ENCODE peak calls at places on chromosomes 12 and 14, in seven cellular contexts. L, S, H, U, W, T and Q are unnamed samples.

GRCh38 chr12:105721051-105721825 is 390.7 kb downstream of the C12orf75 start:
- DNase-seq in T (no peak), H (no peak), U (no peak), L (no peak), S (no peak), W (no peak), Q (no peak)

GRCh38 chr12:57815177-57816000 is 3.1 kb downstream of the AVIL start:
- DNase-seq in H (no peak), U (no peak), T (no peak), S (no peak), L (no peak), W (no peak), Q (no peak)

GRCh38 chr12:8829128-8829524 is 6.7 kb downstream of the A2ML1 start:
- DNase-seq in W (no peak), L (no peak), T (no peak), S (no peak), U (no peak), H (no peak), Q (no peak)

GRCh38 chr12:122518908-122519307 is 7.8 kb downstream of the RSRC2 start:
- DNase-seq in W (no peak), S (no peak), L (no peak), H (no peak), U (no peak), T (no peak), Q (no peak)

GRCh38 chr12:6090786-6091185 is 33.7 kb downstream of the VWF start:
- DNase-seq in L (no peak), H (no peak), S (peak), W (no peak), U (no peak), T (no peak), Q (no peak)

GRCh38 chr12:8989425-8989824 is at the start of gene KLRG1:
- DNase-seq in L (no peak), U (no peak), T (no peak), H (no peak), W (no peak), S (no peak), Q (no peak)

GRCh38 chr12:42819801-42820200 is 230.3 kb upstream of the PRICKLE1 start:
- DNase-seq in W (no peak), S (no peak), T (no peak), L (no peak), U (peak), H (no peak), Q (no peak)

GRCh38 chr14:92692822-92693226 is 55.6 kb downstream of the LGMN start:
- DNase-seq in H (no peak), S (peak), U (no peak), W (peak), T (no peak), L (no peak), Q (peak)

GRCh38 chr12:43835656-43836454 is at the start of gene TMEM117:
- DNase-seq in H (peak), T (no peak), S (peak), U (peak), W (peak), L (peak), Q (peak)

GRCh38 chr12:93979189-93979588 is 169.2 kb upstream of the PLXNC1 start:
- DNase-seq in H (no peak), T (no peak), W (no peak), S (peak), L (no peak), U (no peak), Q (peak)

GRCh38 chr14:32477406-32477805 is 148.3 kb downstream of the AKAP6 start:
- DNase-seq in S (no peak), W (no peak), L (no peak), H (no peak), T (no peak), U (no peak), Q (no peak)

GRCh38 chr12:32270818-32271710 is 128.3 kb upstream of the FGD4 start:
- DNase-seq in H (no peak), L (no peak), U (no peak), W (peak), T (no peak), S (peak), Q (no peak)

GRCh38 chr12:77625441-77625840 is 205.3 kb upstream of the NAV3 start:
- DNase-seq in L (no peak), S (no peak), T (no peak), H (no peak), W (no peak), U (peak), Q (no peak)

GRCh38 chr14:90517431-90517841 is 120.6 kb downstream of the CALM1 start:
- DNase-seq in S (peak), L (no peak), T (no peak), H (no peak), U (no peak), W (peak), Q (peak)

GRCh38 chr12:110354172-110354780 is 49.2 kb downstream of the ANAPC7 start:
- DNase-seq in W (peak), S (no peak), T (no peak), U (no peak), L (no peak), H (no peak), Q (no peak)

GRCh38 chr14:30267141-30267540 is 291.8 kb upstream of the G2E3 start:
- DNase-seq in W (no peak), T (no peak), L (no peak), U (peak), H (no peak), S (no peak), Q (no peak)

GRCh38 chr14:34826661-34827060 is 48.5 kb downstream of the BAZ1A start:
- DNase-seq in S (no peak), T (no peak), H (no peak), L (no peak), W (no peak), U (peak), Q (no peak)

GRCh38 chr12:66693901-66694513 is 15.1 kb upstream of the GRIP1 start:
- DNase-seq in L (no peak), T (peak), W (peak), H (no peak), S (peak), U (peak), Q (peak)

GRCh38 chr12:63066136-63066535 is 84.9 kb downstream of the AVPR1A start:
- DNase-seq in W (no peak), S (no peak), T (no peak), H (no peak), L (no peak), U (no peak), Q (no peak)

GRCh38 chr12:57234233-57234570 is 4.7 kb downstream of the SHMT2 start:
- DNase-seq in W (no peak), L (no peak), U (no peak), S (no peak), T (no peak), H (no peak), Q (no peak)

GRCh38 chr12:56080556-56081138 is 682 bp downstream of the ERBB3 start:
- DNase-seq in U (no peak), S (peak), T (no peak), W (no peak), L (no peak), H (no peak), Q (peak)